ENCODE peak calls at places on chromosomes 16 and 17, in seven cellular contexts. R is IMR-90; M is Ammon's horn; J is neural crest cell; P is T-cell; T is stimulated activated CD4-positive, alpha-beta T cell treated with anti-CD3 and anti-CD28 coated beads, TNF-alpha, amount 100 ng/mL, for 48 hours; I is transverse colon. N is an unnamed sample.

GRCh38 chr17:1562178-1562643 is 381 bp downstream of the PITPNA start:
- DNase-seq in T (no peak), J (peak), M (no peak), P (no peak), I (peak), R (no peak), N (no peak)

GRCh38 chr17:60392845-60393702 is 1.1 kb upstream of the USP32 start:
- DNase-seq in I (peak), T (no peak), M (peak), P (no peak), J (peak), R (peak), N (peak)

GRCh38 chr16:3112881-3113574 is 642 bp downstream of the ZNF205 start:
- DNase-seq in R (peak), M (no peak), I (no peak), J (no peak), P (no peak), T (no peak), N (no peak)

GRCh38 chr16:16127469-16128116 is 95.7 kb downstream of the ABCC6 start:
- DNase-seq in P (peak), T (peak), M (peak), R (peak), J (peak), I (peak), N (peak)

GRCh38 chr16:31920373-31920772 is 46.8 kb downstream of the ZNF267 start:
- DNase-seq in P (no peak), M (no peak), I (no peak), T (no peak), R (no peak), J (no peak), N (no peak)

GRCh38 chr16:1845985-1846384 is 19.0 kb downstream of the FAHD1 start:
- DNase-seq in J (no peak), P (no peak), T (no peak), R (no peak), M (no peak), I (no peak), N (no peak)

GRCh38 chr17:338442-339192 is 14.0 kb downstream of the RPH3AL start:
- DNase-seq in T (no peak), I (peak), R (no peak), M (no peak), P (no peak), J (no peak), N (no peak)

GRCh38 chr16:68387301-68387700 is 61.0 kb downstream of the SMPD3 start:
- DNase-seq in T (no peak), R (no peak), M (no peak), J (no peak), I (peak), P (no peak), N (no peak)

GRCh38 chr16:72493681-72494415 is 321.9 kb upstream of the PMFBP1 start:
- DNase-seq in M (no peak), I (no peak), R (peak), J (no peak), P (no peak), T (no peak), N (no peak)

GRCh38 chr17:31126318-31126717 is 31.5 kb downstream of the NF1 start:
- DNase-seq in M (no peak), P (no peak), T (no peak), J (no peak), R (no peak), I (no peak), N (no peak)

GRCh38 chr17:10127819-10128375 is 70.5 kb downstream of the GAS7 start:
- DNase-seq in P (no peak), I (peak), T (no peak), M (peak), J (no peak), R (peak), N (peak)

GRCh38 chr17:59651346-59651745 is 31.7 kb downstream of the CLTC start:
- DNase-seq in R (peak), I (no peak), J (no peak), M (no peak), T (no peak), P (no peak), N (no peak)

GRCh38 chr17:79833744-79834574 is 5.3 kb downstream of the CBX4 start:
- DNase-seq in P (no peak), R (no peak), J (no peak), M (no peak), T (no peak), I (no peak), N (no peak)

GRCh38 chr16:84940670-84941551 is 70.4 kb downstream of the ZDHHC7 start:
- DNase-seq in M (no peak), I (no peak), P (no peak), J (no peak), T (no peak), R (no peak), N (no peak)